ENCODE peak calls at places on chromosome 13, in four cellular contexts. One of them, this sample, is unnamed.

GRCh38 chr13:99834246-99834645 is 137.3 kb downstream of the ZIC5 start:
- DNase-seq in left ventricle myocardium inferior: no peak
- DNase-seq in mesothelial cell of epicardium: no peak
- DNase-seq in right atrium auricular region: no peak
- DNase-seq in this sample: no peak

GRCh38 chr13:94251801-94252200 is 227.7 kb downstream of the DCT start:
- DNase-seq in left ventricle myocardium inferior: peak; percentile 21
- DNase-seq in mesothelial cell of epicardium: no peak
- DNase-seq in right atrium auricular region: no peak
- DNase-seq in this sample: no peak

GRCh38 chr13:108993346-108993745 is 363.9 kb downstream of the MYO16 start:
- DNase-seq in left ventricle myocardium inferior: no peak
- DNase-seq in mesothelial cell of epicardium: no peak
- DNase-seq in right atrium auricular region: no peak
- DNase-seq in this sample: peak; percentile 29

GRCh38 chr13:43786766-43787517 is at the start of gene ENOX1:
- DNase-seq in left ventricle myocardium inferior: peak; percentile 77
- DNase-seq in mesothelial cell of epicardium: peak; percentile 75
- DNase-seq in right atrium auricular region: no peak
- DNase-seq in this sample: no peak

GRCh38 chr13:110524484-110525254 is 36.9 kb downstream of the RAB20 start:
- DNase-seq in left ventricle myocardium inferior: peak; percentile 86
- DNase-seq in mesothelial cell of epicardium: no peak
- DNase-seq in right atrium auricular region: peak; percentile 74
- DNase-seq in this sample: no peak

GRCh38 chr13:74226791-74227475 is 92.7 kb upstream of the KLF12 start:
- DNase-seq in left ventricle myocardium inferior: no peak
- DNase-seq in mesothelial cell of epicardium: no peak
- DNase-seq in right atrium auricular region: no peak
- DNase-seq in this sample: no peak

GRCh38 chr13:27638521-27638920 is 16.8 kb downstream of the POLR1D start:
- DNase-seq in left ventricle myocardium inferior: no peak
- DNase-seq in mesothelial cell of epicardium: no peak
- DNase-seq in right atrium auricular region: no peak
- DNase-seq in this sample: no peak

GRCh38 chr13:99028890-99029289 is 51.0 kb upstream of the DOCK9 start:
- DNase-seq in left ventricle myocardium inferior: no peak
- DNase-seq in mesothelial cell of epicardium: no peak
- DNase-seq in right atrium auricular region: no peak
- DNase-seq in this sample: no peak

GRCh38 chr13:84653915-84654534 is 771.8 kb upstream of the SLITRK1 start:
- DNase-seq in left ventricle myocardium inferior: peak; percentile 66
- DNase-seq in mesothelial cell of epicardium: no peak
- DNase-seq in right atrium auricular region: no peak
- DNase-seq in this sample: no peak

GRCh38 chr13:21436582-21436981 is 22.5 kb downstream of the ZDHHC20 start:
- DNase-seq in left ventricle myocardium inferior: no peak
- DNase-seq in mesothelial cell of epicardium: no peak
- DNase-seq in right atrium auricular region: no peak
- DNase-seq in this sample: no peak

GRCh38 chr13:98262307-98262706 is 85.2 kb upstream of the RNF113B start:
- DNase-seq in left ventricle myocardium inferior: no peak
- DNase-seq in mesothelial cell of epicardium: no peak
- DNase-seq in right atrium auricular region: no peak
- DNase-seq in this sample: no peak

GRCh38 chr13:70128098-70128497 is 19.8 kb upstream of the KLHL1 start:
- DNase-seq in left ventricle myocardium inferior: no peak
- DNase-seq in mesothelial cell of epicardium: no peak
- DNase-seq in right atrium auricular region: no peak
- DNase-seq in this sample: no peak

GRCh38 chr13:111395511-111396393 is 75.3 kb downstream of the TEX29 start:
- DNase-seq in left ventricle myocardium inferior: no peak
- DNase-seq in mesothelial cell of epicardium: peak; percentile 19
- DNase-seq in right atrium auricular region: no peak
- DNase-seq in this sample: no peak

GRCh38 chr13:42497798-42498197 is 76.2 kb upstream of the TNFSF11 start:
- DNase-seq in left ventricle myocardium inferior: no peak
- DNase-seq in mesothelial cell of epicardium: no peak
- DNase-seq in right atrium auricular region: no peak
- DNase-seq in this sample: no peak

GRCh38 chr13:111847964-111848363 is 219.0 kb upstream of the SOX1 start:
- DNase-seq in left ventricle myocardium inferior: no peak
- DNase-seq in mesothelial cell of epicardium: no peak
- DNase-seq in right atrium auricular region: no peak
- DNase-seq in this sample: no peak

GRCh38 chr13:33662392-33662791 is 155.6 kb upstream of the RFC3 start:
- DNase-seq in left ventricle myocardium inferior: no peak
- DNase-seq in mesothelial cell of epicardium: no peak
- DNase-seq in right atrium auricular region: no peak
- DNase-seq in this sample: no peak

GRCh38 chr13:99393791-99394735 is 86.9 kb upstream of the GPR183 start:
- DNase-seq in left ventricle myocardium inferior: no peak
- DNase-seq in mesothelial cell of epicardium: no peak
- DNase-seq in right atrium auricular region: no peak
- DNase-seq in this sample: no peak

GRCh38 chr13:110636701-110637201 is 21.4 kb downstream of the NAXD start:
- DNase-seq in left ventricle myocardium inferior: no peak
- DNase-seq in mesothelial cell of epicardium: no peak
- DNase-seq in right atrium auricular region: no peak
- DNase-seq in this sample: no peak

GRCh38 chr13:95356916-95357315 is 55.7 kb upstream of the ABCC4 start:
- DNase-seq in left ventricle myocardium inferior: no peak
- DNase-seq in mesothelial cell of epicardium: no peak
- DNase-seq in right atrium auricular region: no peak
- DNase-seq in this sample: no peak

GRCh38 chr13:110944121-110944967 is 29.5 kb upstream of the ANKRD10 start:
- DNase-seq in left ventricle myocardium inferior: no peak
- DNase-seq in mesothelial cell of epicardium: no peak
- DNase-seq in right atrium auricular region: no peak
- DNase-seq in this sample: no peak

GRCh38 chr13:74443623-74444022 is 309.4 kb upstream of the KLF12 start:
- DNase-seq in left ventricle myocardium inferior: no peak
- DNase-seq in mesothelial cell of epicardium: no peak
- DNase-seq in right atrium auricular region: no peak
- DNase-seq in this sample: peak; percentile 46

GRCh38 chr13:102571075-102571474 is 25.7 kb upstream of the TPP2 start:
- DNase-seq in left ventricle myocardium inferior: no peak
- DNase-seq in mesothelial cell of epicardium: no peak
- DNase-seq in right atrium auricular region: no peak
- DNase-seq in this sample: no peak

GRCh38 chr13:94056362-94056990 is 423.0 kb downstream of the DCT start:
- DNase-seq in left ventricle myocardium inferior: no peak
- DNase-seq in mesothelial cell of epicardium: no peak
- DNase-seq in right atrium auricular region: no peak
- DNase-seq in this sample: no peak

GRCh38 chr13:27977476-27978300 is 8.6 kb upstream of the CDX2 start:
- DNase-seq in left ventricle myocardium inferior: no peak
- DNase-seq in mesothelial cell of epicardium: no peak
- DNase-seq in right atrium auricular region: no peak
- DNase-seq in this sample: no peak

GRCh38 chr13:71079638-71080037 is 787.4 kb downstream of the DACH1 start:
- DNase-seq in left ventricle myocardium inferior: no peak
- DNase-seq in mesothelial cell of epicardium: no peak
- DNase-seq in right atrium auricular region: no peak
- DNase-seq in this sample: no peak

GRCh38 chr13:31891472-31891871 is 140.1 kb upstream of the FRY start:
- DNase-seq in left ventricle myocardium inferior: no peak
- DNase-seq in mesothelial cell of epicardium: no peak
- DNase-seq in right atrium auricular region: no peak
- DNase-seq in this sample: no peak

DNA sequence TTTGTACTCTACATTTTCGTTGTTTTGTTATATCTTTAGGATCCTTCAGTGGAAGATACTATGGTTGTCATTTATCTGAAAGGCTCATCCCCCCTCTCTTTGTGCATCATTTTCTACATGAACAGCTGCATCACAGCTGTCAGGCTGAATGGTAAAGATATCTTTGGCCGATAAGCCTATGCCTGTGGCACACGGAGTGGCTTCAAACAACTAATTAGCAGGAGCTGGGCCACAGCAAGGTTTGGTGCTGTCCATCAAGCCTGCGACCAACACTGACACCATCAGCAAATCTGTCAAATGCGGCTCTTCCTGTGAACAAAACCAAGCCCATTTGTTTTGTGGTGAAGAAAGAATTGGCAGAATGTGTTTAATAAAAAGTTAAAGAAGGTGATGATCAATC is 334.4 kb downstream of the PCDH9 start:
- DNase-seq in left ventricle myocardium inferior: no peak
- DNase-seq in mesothelial cell of epicardium: no peak
- DNase-seq in right atrium auricular region: no peak
- DNase-seq in this sample: no peak
- TF ChIP-seq CTCF in left ventricle myocardium inferior: no peak
- TF ChIP-seq CTCF in mesothelial cell of epicardium: no peak
- TF ChIP-seq CTCF in right atrium auricular region: no peak
- TF ChIP-seq CTCF in this sample: no peak

GRCh38 chr13:50268500-50268899 is 253.3 kb downstream of the KCNRG start:
- DNase-seq in left ventricle myocardium inferior: no peak
- DNase-seq in mesothelial cell of epicardium: no peak
- DNase-seq in right atrium auricular region: no peak
- DNase-seq in this sample: no peak
- TF ChIP-seq CTCF in left ventricle myocardium inferior: no peak
- TF ChIP-seq CTCF in mesothelial cell of epicardium: no peak
- TF ChIP-seq CTCF in right atrium auricular region: no peak
- TF ChIP-seq CTCF in this sample: peak; percentile 30

DNA sequence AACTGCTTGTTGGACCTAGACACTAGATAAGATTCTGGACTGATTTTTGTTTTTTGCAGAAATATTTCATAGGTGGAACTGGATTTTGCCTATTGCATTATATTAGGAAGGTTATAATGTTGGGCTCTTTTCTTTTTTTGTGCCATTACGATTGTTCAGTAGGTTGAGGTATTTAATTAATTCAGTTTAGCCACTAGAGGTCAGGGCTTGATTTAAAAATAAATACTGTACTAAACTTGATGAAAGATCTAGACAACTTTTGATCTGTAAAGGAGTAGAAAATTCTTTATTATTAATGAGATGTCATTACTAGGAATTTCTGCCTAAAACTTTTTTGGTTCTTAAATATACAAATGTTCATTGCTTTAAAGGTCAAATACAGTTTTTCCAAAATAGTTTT is 15.2 kb upstream of the SUPT20H start:
- DNase-seq in left ventricle myocardium inferior: no peak
- DNase-seq in mesothelial cell of epicardium: no peak
- DNase-seq in right atrium auricular region: no peak
- DNase-seq in this sample: no peak
- TF ChIP-seq CTCF in left ventricle myocardium inferior: peak; percentile 59
- TF ChIP-seq CTCF in mesothelial cell of epicardium: peak; percentile 66
- TF ChIP-seq CTCF in right atrium auricular region: peak; percentile 68
- TF ChIP-seq CTCF in this sample: peak; percentile 21

DNA sequence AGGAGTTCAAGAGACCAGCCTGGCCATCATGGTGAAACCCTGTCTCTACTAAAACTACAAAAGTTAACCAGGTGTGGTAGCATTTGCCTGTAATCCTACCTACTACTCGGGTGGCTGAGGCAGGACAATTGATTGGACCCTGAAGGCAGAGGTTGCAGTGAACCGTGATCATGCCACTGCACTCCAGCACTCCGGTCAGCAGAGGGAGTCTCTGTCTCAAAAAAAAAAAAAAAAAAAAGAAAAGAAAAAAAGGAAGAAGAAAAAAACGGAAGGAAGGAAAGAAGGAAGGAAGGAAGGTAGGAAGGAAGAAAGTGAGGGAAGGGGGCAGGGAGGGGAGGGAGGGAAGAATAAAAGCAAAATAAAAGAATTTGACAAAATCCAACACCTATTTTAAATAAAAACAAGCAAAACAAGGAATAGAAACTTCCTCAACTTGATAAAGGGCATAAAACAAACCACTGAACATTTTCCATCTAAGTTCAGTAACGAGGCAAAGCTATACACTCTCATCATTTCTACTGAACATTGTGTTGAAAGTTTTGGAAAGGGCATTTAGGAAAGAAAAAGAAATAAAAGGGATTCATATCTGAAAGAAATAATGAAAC is 411.6 kb upstream of the SLITRK5 start:
- DNase-seq in left ventricle myocardium inferior: no peak
- DNase-seq in mesothelial cell of epicardium: no peak
- DNase-seq in right atrium auricular region: no peak
- DNase-seq in this sample: no peak
- TF ChIP-seq CTCF in left ventricle myocardium inferior: peak; percentile 24
- TF ChIP-seq CTCF in mesothelial cell of epicardium: no peak
- TF ChIP-seq CTCF in right atrium auricular region: no peak
- TF ChIP-seq CTCF in this sample: peak; percentile 10

DNA sequence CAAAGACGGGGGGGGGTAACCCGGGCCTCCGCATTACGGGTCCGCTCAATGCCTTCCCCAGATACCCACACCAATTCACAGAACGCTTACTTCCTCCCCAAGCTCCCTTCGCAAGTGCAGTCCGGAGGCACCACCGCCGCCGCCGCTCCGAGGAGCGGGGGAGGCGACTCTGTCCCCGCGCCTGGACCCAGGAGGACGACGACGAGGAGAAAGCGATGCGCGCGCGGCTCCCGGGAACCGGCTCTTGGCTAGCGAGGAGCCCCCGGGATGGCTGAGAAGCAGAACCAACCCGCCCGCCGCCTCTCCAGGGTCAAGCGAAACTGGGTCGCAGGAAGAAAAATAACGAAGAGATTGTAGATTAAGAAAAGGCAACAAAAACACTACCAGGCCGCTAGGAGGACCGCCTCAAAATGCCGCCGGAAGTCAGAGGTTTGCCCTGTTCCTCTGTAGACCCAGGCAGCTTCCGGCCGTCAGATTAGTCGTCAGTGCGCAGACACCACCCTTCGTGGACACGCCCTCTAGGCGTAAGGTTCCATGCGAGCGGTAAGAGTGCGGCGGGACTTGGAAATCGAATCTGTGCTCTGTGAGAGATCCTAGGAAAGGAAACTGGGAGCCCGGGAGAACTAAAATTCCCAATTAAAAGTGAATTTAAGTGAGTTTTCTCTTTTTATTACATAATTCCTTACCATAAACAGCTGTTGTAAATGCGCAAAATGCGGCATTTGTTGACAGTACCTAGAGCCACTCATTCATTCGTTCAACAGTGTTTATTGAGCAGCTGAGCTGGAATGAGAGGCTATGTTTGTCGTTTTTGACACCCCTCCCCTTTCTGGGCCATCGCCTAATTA is at the start of gene ZC3H13:
- DNase-seq in left ventricle myocardium inferior: peak; percentile 92
- DNase-seq in mesothelial cell of epicardium: peak; percentile 86
- DNase-seq in right atrium auricular region: peak; percentile 95
- DNase-seq in this sample: peak; percentile 84
- TF ChIP-seq CTCF in left ventricle myocardium inferior: peak; percentile 61
- TF ChIP-seq CTCF in mesothelial cell of epicardium: peak; percentile 38
- TF ChIP-seq CTCF in right atrium auricular region: peak; percentile 66
- TF ChIP-seq CTCF in this sample: peak; percentile 22